ENCODE peak calls at places on chromosomes 3 and 15, in five cellular contexts. U is spleen, N is ovary, D is A549, Q is tibial nerve. B is an unnamed sample. For H3K4me1, the result is how much of the 10 kb centered on the place peaks cover.

GRCh38 chr3:106326941-106327765 is 458.3 kb upstream of the CBLB start:
- DNase-seq in U (no peak), N (no peak), D (no peak), Q (no peak), B (no peak)

GRCh38 chr3:154280161-154280560 is 44.1 kb downstream of the DHX36 start:
- DNase-seq in U (no peak), N (no peak), D (no peak), Q (no peak), B (no peak)

GRCh38 chr3:172701758-172702157 is 9.1 kb downstream of the NCEH1 start:
- DNase-seq in U (no peak), N (no peak), D (no peak), Q (no peak), B (no peak)

GRCh38 chr3:171810278-171811058 is at the start of gene PLD1:
- DNase-seq in U (peak), N (peak), D (peak), Q (peak), B (peak)

GRCh38 chr15:75366163-75366562 is 2.2 kb downstream of the MAN2C1 start:
- DNase-seq in U (no peak), N (no peak), D (no peak), Q (no peak), B (no peak)

GRCh38 chr3:158830391-158830790 is 28.5 kb downstream of the MFSD1 start:
- DNase-seq in U (no peak), N (no peak), D (no peak), Q (no peak), B (no peak)

GRCh38 chr15:60003243-60004018 is 680 bp upstream of the FOXB1 start:
- DNase-seq in U (no peak), N (no peak), D (no peak), Q (no peak), B (no peak)

GRCh38 chr3:89504432-89504831 is 397.0 kb downstream of the EPHA3 start:
- DNase-seq in U (no peak), N (no peak), D (no peak), Q (no peak), B (no peak)

GRCh38 chr15:28885630-28886430 is at the start of gene APBA2:
- DNase-seq in U (peak), N (peak), D (peak), Q (no peak), B (no peak)

GRCh38 chr15:101328001-101328400 is 33.0 kb upstream of the SNRPA1 start:
- DNase-seq in U (peak), N (no peak), D (no peak), Q (no peak), B (no peak)

GRCh38 chr15:60223161-60223560 is 174.6 kb downstream of the ANXA2 start:
- DNase-seq in U (no peak), N (no peak), D (no peak), Q (no peak), B (no peak)

GRCh38 chr15:87917480-87917879 is 339.1 kb downstream of the NTRK3 start:
- DNase-seq in U (no peak), N (no peak), D (no peak), Q (no peak), B (no peak)

GRCh38 chr3:59658236-59658635 is 608.4 kb upstream of the CFAP20DC start:
- DNase-seq in U (no peak), N (no peak), D (no peak), Q (no peak), B (no peak)

GRCh38 chr15:34721802-34722795 is 32.7 kb downstream of the GJD2 start:
- DNase-seq in U (peak), N (peak), D (peak), Q (peak), B (peak)

GRCh38 chr15:73935547-73935946 is 9.3 kb downstream of the LOXL1 start:
- DNase-seq in U (peak), N (no peak), D (no peak), Q (no peak), B (no peak)

GRCh38 chr3:68958932-68959331 is 26.6 kb upstream of the TAFA4 start:
- DNase-seq in U (no peak), N (no peak), D (no peak), Q (no peak), B (no peak)

GRCh38 chr3:143814358-143814968 is 33.8 kb downstream of the SLC9A9 start:
- DNase-seq in U (no peak), N (no peak), D (no peak), Q (peak), B (no peak)

GRCh38 chr15:78316211-78317077 is 17.0 kb upstream of the SKIC8 start:
- DNase-seq in U (peak), N (no peak), D (no peak), Q (no peak), B (no peak)

GRCh38 chr3:120497813-120498212 is 47.0 kb upstream of the FSTL1 start:
- DNase-seq in U (no peak), N (no peak), D (no peak), Q (no peak), B (no peak)

GRCh38 chr15:53072077-53072476 is 281.9 kb upstream of the ONECUT1 start:
- DNase-seq in U (no peak), N (peak), D (peak), Q (no peak), B (no peak)

GRCh38 chr3:177744873-177745646 is 547.8 kb upstream of the TBL1XR1 start:
- DNase-seq in U (no peak), N (no peak), D (no peak), Q (no peak), B (no peak)

GRCh38 chr3:99768808-99769501 is 48.7 kb upstream of the CMSS1 start:
- DNase-seq in U (no peak), N (no peak), D (no peak), Q (no peak), B (no peak)

GRCh38 chr3:53936347-53936746 is 44.7 kb upstream of the SELENOK start:
- DNase-seq in U (no peak), N (no peak), D (no peak), Q (no peak), B (no peak)

GRCh38 chr3:9098716-9099675 is 135.7 kb upstream of the RAD18 start:
- DNase-seq in U (no peak), N (peak), D (no peak), Q (no peak), B (no peak)

GRCh38 chr3:128068156-128068620 is 16.0 kb downstream of the SEC61A1 start:
- DNase-seq in U (peak), N (no peak), D (peak), Q (no peak), B (no peak)

GRCh38 chr3:66602691-66603090 is 101.9 kb upstream of the LRIG1 start:
- DNase-seq in U (no peak), N (no peak), D (no peak), Q (no peak), B (no peak)

GRCh38 chr15:92608866-92609700 is 46.5 kb downstream of the FAM174B start:
- DNase-seq in U (no peak), N (no peak), D (no peak), Q (no peak), B (no peak)

GRCh38 chr15:69749797-69750196 is 297.2 kb downstream of the RPLP1 start:
- DNase-seq in U (no peak), N (no peak), D (peak), Q (no peak), B (no peak)

GRCh38 chr3:50171540-50172301 is 16.6 kb downstream of the SEMA3F start:
- DNase-seq in U (no peak), N (no peak), D (no peak), Q (no peak), B (peak)

GRCh38 chr3:50169232-50169631 is 14.1 kb downstream of the SEMA3F start:
- DNase-seq in U (no peak), N (no peak), D (no peak), Q (no peak), B (no peak)

GRCh38 chr3:50169858-50170257 is 14.7 kb downstream of the SEMA3F start:
- DNase-seq in U (no peak), N (no peak), D (no peak), Q (no peak), B (no peak)

GRCh38 chr3:50168791-50169190 is 13.7 kb downstream of the SEMA3F start:
- DNase-seq in U (no peak), N (no peak), D (no peak), Q (no peak), B (no peak)

GRCh38 chr3:50170689-50171088 is 15.6 kb downstream of the SEMA3F start:
- DNase-seq in U (peak), N (no peak), D (peak), Q (no peak), B (no peak)
- TF ChIP-seq POLR2A in U (no peak), N (no peak), D (no peak), Q (no peak), B (peak)

DNA sequence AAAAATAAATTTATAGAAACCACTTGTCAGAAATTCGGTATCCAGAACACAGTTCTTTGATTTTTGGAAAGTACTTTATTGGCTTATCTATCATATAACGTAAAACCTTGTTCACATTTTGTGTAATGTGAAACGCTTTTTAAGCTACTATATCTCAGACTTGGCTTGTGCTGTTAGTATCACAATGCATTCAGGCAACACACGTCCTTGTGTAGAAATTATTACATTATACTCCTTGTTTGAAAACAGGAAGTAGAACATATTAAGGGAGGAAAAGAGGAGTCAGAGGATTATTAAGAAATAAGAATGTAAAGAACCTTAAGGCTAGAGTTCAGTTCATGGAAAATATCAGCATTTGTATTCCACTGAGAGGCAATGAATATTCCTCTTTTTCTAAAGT is 1.6 kb downstream of the DNAJC13 start:
- DNase-seq in U (no peak), N (no peak), D (no peak), Q (no peak), B (no peak)
- H3K4me3 ChIP-seq in U (peak), N (peak), D (peak), Q (peak), B (no peak)

DNA sequence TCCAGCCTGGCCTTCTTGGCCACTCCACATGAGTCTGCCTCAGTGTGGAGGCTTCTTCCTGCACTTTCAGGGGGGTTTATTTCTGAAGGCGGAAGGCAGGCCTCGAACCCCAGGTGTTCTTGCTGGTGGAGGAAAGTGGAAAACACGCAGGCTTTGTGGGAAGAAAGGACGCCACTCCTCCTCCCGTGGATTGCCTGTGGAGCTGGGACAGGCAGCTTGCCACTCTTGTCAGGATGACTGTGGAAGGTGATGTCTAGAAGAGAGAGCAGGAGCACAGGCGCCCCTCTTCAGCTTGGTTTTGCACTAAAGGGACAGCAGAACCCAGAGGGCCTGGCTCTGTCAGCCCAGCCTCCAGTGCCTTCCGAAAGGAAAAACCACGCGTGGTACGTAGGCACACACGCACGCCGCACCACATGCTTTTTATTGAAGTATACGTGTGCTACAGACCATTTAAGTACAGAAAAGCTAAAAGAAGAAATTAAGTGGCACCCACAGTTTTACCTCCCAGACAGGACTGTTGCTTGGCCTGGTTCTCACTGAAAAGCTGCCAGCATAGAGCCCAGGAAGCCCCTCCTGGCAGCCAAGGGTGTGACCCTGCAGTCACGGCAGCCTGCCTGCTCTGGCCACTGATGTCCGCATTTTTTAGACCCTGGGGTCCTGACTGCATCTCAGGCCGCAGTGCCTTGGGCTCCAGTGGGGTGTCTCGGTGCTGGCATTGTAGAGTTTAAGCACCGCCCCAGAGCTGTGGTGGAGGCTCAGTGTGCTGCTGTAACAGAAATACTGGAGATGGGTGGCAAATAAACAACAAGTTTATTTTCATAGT is 21.6 kb downstream of the KLF13 start:
- DNase-seq in U (no peak), N (no peak), D (no peak), Q (no peak), B (peak)
- H3K4me1 ChIP-seq in U (half or more), N (under half), D (under half), Q (half or more), B (half or more)

GRCh38 chr3:31432897-31433678 is 99.6 kb upstream of the STT3B start:
- DNase-seq in U (no peak), N (no peak), D (no peak), Q (no peak), B (no peak)
- TF ChIP-seq POLR2A in U (no peak), N (no peak), D (no peak), Q (no peak), B (no peak)

DNA sequence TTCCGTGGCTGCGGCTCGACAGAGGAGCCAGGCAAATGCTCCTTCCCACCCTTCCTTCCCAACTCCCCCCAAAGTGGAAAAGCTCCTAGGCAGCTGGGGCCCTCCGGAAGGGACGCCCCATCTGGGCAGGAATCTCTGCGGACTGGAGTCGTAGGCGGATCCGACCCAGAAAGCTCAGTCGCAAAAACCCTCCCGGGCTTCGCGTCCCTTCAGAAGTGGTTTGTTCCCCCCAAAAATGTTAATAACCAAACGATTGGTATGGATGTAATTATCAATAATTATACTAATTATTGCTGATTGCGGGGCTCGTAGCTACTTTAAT is 3.8 kb downstream of the RNU6-1 start:
- DNase-seq in U (no peak), N (peak), D (no peak), Q (no peak), B (no peak)
- H3K4me3 ChIP-seq in U (peak), N (peak), D (no peak), Q (peak), B (peak)

GRCh38 chr3:31250116-31250813 is 282.5 kb upstream of the STT3B start:
- DNase-seq in U (no peak), N (no peak), D (no peak), Q (no peak), B (no peak)
- H3K4me1 ChIP-seq in U (under half), N (under half), D (under half), Q (under half), B (under half)

DNA sequence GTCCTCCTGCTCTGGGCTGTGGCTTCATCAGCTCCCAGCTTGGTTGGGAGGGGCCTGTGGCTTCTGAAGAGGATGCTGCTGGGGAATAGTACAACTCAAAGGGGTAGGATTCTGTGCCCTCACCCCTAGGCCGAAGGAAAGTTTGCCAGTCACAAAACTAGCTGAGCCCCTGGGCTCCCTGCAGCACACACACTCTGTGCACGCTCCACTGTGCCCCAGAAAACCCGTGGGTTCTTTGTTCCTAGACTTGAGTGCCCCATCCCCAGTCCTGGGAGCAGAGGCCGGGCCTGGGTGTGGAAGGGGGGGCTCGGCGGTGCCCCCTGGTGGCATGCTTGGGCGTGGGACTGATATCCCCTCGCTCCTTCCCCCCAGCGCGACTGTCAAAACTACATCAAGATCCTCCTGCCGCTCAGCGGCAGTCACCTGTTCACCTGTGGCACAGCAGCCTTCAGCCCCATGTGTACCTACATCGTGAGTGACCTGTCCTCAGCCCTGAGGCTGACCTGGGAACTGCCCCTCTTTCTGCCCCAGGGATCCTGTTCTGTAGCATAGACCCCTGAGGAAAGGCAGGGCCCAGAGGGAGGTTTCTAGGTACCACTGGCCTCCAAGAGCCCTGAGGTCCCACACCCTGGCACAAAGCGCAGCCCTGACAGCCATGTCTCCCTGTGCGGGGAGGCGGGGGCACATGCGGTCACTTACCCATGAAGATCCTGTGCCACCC is 14.2 kb downstream of the CIB1 start:
- DNase-seq in U (peak), N (no peak), D (no peak), Q (no peak), B (no peak)
- TF ChIP-seq POLR2A in U (no peak), N (no peak), D (no peak), Q (no peak), B (no peak)

DNA sequence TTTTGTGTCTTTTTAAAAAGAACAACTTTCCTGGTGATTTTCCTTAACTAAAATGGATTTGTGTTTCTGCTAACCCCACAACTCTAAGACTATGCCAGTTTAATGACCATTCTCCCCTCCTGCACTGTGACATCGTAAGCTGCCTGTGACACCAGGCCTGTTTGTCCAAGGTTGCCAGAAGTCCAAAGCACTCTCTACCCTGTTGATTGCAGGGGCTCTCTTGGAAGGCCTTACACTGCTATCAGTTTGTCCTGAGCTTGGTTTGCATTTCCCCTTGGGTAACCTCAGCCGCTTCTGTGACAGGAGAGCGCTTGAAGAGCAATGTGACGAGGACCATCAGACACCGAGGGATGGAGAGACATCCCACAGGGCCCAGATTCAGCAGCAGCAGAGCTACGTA is 55.8 kb downstream of the CDAN1 start:
- DNase-seq in U (no peak), N (no peak), D (no peak), Q (no peak), B (no peak)
- H3K4me3 ChIP-seq in U (no peak), N (no peak), D (no peak), Q (no peak), B (no peak)

GRCh38 chr3:77084511-77084910 is 44.6 kb downstream of the ROBO2 start:
- DNase-seq in U (no peak), N (no peak), D (no peak), Q (no peak), B (no peak)

GRCh38 chr3:77081240-77081661 is 41.4 kb downstream of the ROBO2 start:
- DNase-seq in U (no peak), N (no peak), D (no peak), Q (no peak), B (no peak)

GRCh38 chr3:77078279-77078678 is 38.4 kb downstream of the ROBO2 start:
- DNase-seq in U (no peak), N (no peak), D (no peak), Q (no peak), B (no peak)

DNA sequence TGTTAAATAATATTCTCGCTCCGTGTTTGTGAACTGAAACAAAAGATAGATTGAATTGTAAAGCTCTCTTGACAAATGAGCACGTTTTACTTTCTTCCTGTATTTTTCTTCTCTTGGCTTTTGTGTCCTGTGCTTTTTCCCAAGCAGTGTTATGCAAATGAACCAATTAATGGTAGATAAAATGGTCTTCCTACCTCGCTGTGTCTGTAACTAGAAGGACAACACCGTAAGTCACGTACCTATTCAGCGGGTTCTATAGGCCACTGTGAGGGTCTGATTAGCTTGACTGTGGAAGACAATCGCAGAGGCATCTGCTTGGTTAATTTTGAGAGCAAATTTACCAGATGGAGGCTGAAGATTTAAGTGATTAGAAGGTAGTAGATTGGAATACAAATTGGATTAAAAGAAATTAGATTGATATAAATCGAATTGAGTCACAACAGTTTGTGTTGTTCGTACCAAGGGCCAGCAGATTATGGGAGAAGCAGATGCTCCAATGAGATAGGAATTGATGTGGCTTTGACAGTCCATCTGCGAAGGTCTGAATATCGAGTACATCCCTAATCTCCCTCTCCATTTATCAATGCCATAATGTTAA is 40.2 kb downstream of the ROBO2 start:
- DNase-seq in U (no peak), N (no peak), D (no peak), Q (no peak), B (no peak)
- H3K4me1 ChIP-seq in U (under half), N (under half), D (under half), Q (under half), B (under half)